ENCODE peak calls at places on chromosome 20, in four cellular contexts. O is suprapubic skin, C is K562, N is HepG2. A is an unnamed sample.

GRCh38 chr20:48186447-48186846 is 401.2 kb upstream of the SULF2 start:
- DNase-seq in C (no peak), O (no peak), N (no peak), A (no peak)

GRCh38 chr20:15491564-15491963 is 1081.7 kb downstream of the KIF16B start:
- DNase-seq in C (no peak), O (no peak), N (no peak), A (no peak)

GRCh38 chr20:46128310-46129151 is 10.4 kb downstream of the CD40 start:
- DNase-seq in C (peak), O (no peak), N (peak), A (no peak)

GRCh38 chr20:1811621-1812498 is 83.3 kb upstream of the SIRPA start:
- DNase-seq in N (peak), C (no peak), O (no peak), A (no peak)

GRCh38 chr20:4507288-4507719 is 214.4 kb upstream of the PRND start:
- DNase-seq in C (no peak), O (no peak), N (no peak), A (no peak)

GRCh38 chr20:39289316-39289715 is 327.2 kb downstream of the DHX35 start:
- DNase-seq in O (no peak), N (no peak), C (no peak), A (no peak)

GRCh38 chr20:36150847-36151539 is 3.5 kb upstream of the EPB41L1 start:
- DNase-seq in N (peak), C (no peak), O (no peak), A (no peak)

GRCh38 chr20:23125625-23126191 is 39.6 kb upstream of the CD93 start:
- DNase-seq in C (no peak), N (no peak), O (peak), A (no peak)

GRCh38 chr20:48298851-48299484 is 513.7 kb upstream of the SULF2 start:
- DNase-seq in O (no peak), N (peak), C (no peak), A (no peak)

GRCh38 chr20:48453477-48454093 is 374.2 kb downstream of the PREX1 start:
- DNase-seq in O (no peak), C (no peak), N (no peak), A (no peak)

GRCh38 chr20:58875111-58875510 is 22.6 kb downstream of the GNAS start:
- DNase-seq in N (no peak), C (no peak), O (no peak), A (no peak)

GRCh38 chr20:41654884-41655283 is 36.7 kb upstream of the CHD6 start:
- DNase-seq in O (no peak), C (peak), N (no peak), A (no peak)

GRCh38 chr20:45340236-45340847 is 7.9 kb downstream of the SDC4 start:
- DNase-seq in O (no peak), N (peak), C (no peak), A (no peak)

GRCh38 chr20:63234693-63235398 is 859 bp upstream of the BIRC7 start:
- DNase-seq in O (no peak), C (peak), N (peak), A (no peak)

GRCh38 chr20:48769111-48769879 is 58.5 kb downstream of the PREX1 start:
- DNase-seq in N (no peak), C (peak), O (no peak), A (no peak)

GRCh38 chr20:63381781-63382431 is 20.8 kb upstream of the CHRNA4 start:
- DNase-seq in O (no peak), N (no peak), C (peak), A (peak)

GRCh38 chr20:36399147-36399968 is 93.2 kb downstream of the DLGAP4 start:
- DNase-seq in N (peak), O (no peak), C (peak), A (peak)

GRCh38 chr20:16528078-16528477 is 45.2 kb downstream of the KIF16B start:
- DNase-seq in O (no peak), C (peak), N (peak), A (no peak)

GRCh38 chr20:36784900-36785299 is 11.3 kb upstream of the DSN1 start:
- DNase-seq in N (no peak), O (no peak), C (no peak), A (no peak)

GRCh38 chr20:19820520-19821211 is 62.6 kb downstream of the RIN2 start:
- DNase-seq in O (no peak), C (no peak), N (no peak), A (no peak)

GRCh38 chr20:9789136-9789535 is 49.7 kb downstream of the PAK5 start:
- DNase-seq in N (no peak), O (no peak), C (no peak), A (no peak)

GRCh38 chr20:2386516-2387179 is 5.9 kb downstream of the TGM6 start:
- DNase-seq in C (no peak), O (no peak), N (no peak), A (no peak)

GRCh38 chr20:25525857-25526256 is 59.5 kb downstream of the NINL start:
- DNase-seq in O (no peak), N (peak), C (no peak), A (no peak)

GRCh38 chr20:57867807-57868206 is 158.0 kb upstream of the PMEPA1 start:
- DNase-seq in C (no peak), O (no peak), N (no peak), A (no peak)

GRCh38 chr20:33811763-33812672 is 870 bp downstream of the CHMP4B start:
- DNase-seq in C (peak), N (peak), O (no peak), A (no peak)
- TF ChIP-seq POLR2A in C (no peak), N (peak), O (no peak), A (no peak)

DNA sequence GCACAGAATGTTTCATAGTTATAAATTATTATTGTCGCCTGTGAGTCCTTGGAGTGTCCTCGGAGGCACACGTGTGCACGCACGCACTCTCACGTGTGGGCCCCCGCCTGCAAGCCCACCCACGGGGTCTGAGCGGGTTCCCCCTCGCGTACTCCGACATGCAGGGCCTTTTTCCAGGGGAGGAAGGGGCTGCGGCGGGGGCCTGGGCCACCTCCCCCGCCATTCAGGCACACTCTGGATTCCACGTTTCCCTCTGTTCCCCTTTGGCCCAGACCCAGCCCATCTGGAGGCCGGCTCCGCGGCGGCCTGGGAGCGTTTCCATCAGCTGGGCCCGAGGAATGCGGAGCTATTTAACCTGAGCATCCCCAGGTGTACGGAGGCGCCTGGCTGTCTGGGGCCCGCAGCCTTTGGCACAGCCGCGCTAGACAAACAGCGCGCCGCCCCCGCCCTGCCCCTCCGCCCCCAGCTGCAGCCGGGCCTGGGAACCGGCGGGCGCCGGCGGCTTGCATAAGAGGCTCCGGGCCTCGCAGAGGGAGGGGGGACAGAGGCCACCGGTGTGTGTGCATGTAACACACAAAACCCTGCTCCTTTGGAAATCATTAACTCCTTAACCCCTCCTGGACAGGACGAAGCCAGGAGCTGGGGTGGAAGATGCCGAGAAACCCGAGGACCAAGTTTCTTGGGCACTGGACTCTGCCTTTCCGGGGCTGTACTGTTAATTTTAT is 3.3 kb downstream of the ID1 start:
- DNase-seq in N (peak), C (peak), O (peak), A (no peak)
- TF ChIP-seq POLR2AphosphoS5 in N (peak), C (peak), O (no peak), A (no peak)

GRCh38 chr20:17538517-17539170 is 7.5 kb upstream of the BFSP1 start:
- DNase-seq in O (no peak), N (no peak), C (no peak), A (no peak)

GRCh38 chr20:17534077-17534476 is 2.9 kb upstream of the BFSP1 start:
- DNase-seq in O (no peak), N (no peak), C (no peak), A (no peak)

GRCh38 chr20:17533396-17533795 is 2.2 kb upstream of the BFSP1 start:
- DNase-seq in N (peak), O (no peak), C (peak), A (no peak)

GRCh38 chr20:17537959-17538358 is 6.8 kb upstream of the BFSP1 start:
- DNase-seq in N (no peak), O (no peak), C (no peak), A (no peak)

DNA sequence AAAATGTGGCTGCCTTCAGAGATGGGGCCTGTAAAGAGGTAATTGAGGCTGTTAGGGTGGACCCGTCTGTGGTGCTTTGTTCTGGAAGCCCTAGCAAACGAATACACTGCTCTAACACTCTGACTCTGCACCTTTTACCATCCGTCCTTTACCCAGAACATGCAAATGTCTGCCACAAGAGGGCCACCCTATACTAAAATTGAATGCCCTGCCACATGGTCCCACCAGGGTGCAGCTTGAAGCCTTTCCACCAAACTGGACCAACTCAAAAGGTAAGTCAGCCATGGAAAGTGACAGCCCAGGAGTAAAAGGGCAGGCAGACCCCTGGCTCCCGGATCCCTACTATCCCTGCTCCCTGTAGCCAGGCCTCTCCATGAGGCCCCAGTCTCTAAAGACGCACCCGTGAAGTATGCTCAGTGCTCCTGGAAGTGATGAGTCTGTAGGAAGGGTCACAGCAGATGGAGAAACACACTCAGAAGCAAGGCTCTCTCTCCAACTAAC is 5.8 kb upstream of the BFSP1 start:
- DNase-seq in C (peak), N (peak), O (peak), A (peak)
- TF ChIP-seq POLR2A in C (no peak), N (no peak), O (no peak), A (no peak)

GRCh38 chr20:31717478-31717946 is 5.2 kb downstream of the BCL2L1 start:
- DNase-seq in C (no peak), N (no peak), O (no peak), A (peak)
- TF ChIP-seq POLR2AphosphoS5 in C (no peak), N (peak), O (no peak), A (no peak)

DNA sequence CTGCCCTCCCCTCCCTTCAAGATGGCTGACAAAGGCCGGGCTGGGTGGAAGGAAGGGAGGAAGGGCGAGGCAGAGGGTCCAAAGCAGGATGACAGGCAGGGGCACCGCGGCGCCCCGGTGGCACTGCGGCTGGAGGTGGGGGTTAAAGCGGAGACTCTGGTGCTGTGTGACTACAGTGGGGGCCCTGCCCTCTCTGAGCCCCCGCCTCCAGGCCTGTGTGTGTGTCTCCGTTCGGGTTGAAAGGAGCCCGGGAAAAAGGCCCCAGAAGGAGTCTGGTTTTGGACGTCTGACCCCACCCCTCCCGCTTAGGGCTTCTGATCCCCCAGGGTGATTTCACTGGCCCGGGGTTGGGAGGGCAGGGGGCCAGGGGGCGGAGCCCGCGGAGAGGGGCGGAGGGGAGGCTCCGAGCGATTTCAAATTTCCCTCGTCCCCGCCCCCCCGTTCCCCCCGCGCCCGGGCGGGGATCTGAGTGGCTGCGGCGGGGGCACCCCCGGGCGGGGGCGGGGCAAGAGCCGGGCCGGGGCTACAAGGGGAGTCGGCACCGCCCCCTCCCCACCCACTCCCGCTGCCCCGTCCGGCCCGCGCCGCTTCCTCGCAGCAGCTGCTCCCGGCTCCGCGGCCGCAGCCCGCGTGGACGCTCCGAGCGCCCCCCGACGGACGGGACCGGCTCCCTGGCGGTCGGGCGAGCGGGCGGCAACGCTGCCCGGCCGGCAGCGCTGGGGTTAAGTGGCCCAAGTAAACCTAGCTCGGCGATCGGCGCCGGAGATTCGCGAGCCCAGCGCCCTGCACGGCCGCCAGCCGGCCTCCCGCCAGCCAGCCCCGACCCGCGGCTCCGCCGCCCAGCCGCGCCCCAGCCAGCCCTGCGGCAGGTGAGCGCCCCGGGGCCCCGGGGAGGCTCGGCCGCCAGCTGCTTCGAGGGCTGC is at the start of gene DNMT3B:
- DNase-seq in C (peak), O (no peak), N (peak), A (peak)
- TF ChIP-seq POLR2A in C (peak), O (no peak), N (peak), A (no peak)

DNA sequence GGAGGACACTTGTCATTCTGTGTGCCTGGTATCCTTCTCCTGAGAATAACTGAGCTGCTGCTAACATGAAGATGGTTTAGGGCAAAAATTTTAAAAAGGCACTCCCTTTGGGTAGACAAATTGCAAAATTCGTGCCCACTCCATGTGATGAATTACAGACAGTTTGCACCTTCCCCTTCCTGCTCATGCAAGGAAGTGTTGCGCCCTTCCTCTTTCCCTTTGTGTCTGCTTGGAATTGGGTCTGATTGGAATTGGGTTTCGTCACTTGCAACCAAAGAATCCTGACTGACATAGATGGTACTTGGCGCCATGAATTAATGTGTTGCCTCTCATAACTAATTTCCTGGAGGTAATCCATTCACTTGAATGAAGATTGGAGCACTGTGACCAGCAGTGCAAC is 62.3 kb upstream of the SHLD1 start:
- DNase-seq in N (no peak), O (no peak), C (no peak), A (no peak)
- TF ChIP-seq POLR2AphosphoS5 in N (no peak), O (no peak), C (no peak), A (no peak)

DNA sequence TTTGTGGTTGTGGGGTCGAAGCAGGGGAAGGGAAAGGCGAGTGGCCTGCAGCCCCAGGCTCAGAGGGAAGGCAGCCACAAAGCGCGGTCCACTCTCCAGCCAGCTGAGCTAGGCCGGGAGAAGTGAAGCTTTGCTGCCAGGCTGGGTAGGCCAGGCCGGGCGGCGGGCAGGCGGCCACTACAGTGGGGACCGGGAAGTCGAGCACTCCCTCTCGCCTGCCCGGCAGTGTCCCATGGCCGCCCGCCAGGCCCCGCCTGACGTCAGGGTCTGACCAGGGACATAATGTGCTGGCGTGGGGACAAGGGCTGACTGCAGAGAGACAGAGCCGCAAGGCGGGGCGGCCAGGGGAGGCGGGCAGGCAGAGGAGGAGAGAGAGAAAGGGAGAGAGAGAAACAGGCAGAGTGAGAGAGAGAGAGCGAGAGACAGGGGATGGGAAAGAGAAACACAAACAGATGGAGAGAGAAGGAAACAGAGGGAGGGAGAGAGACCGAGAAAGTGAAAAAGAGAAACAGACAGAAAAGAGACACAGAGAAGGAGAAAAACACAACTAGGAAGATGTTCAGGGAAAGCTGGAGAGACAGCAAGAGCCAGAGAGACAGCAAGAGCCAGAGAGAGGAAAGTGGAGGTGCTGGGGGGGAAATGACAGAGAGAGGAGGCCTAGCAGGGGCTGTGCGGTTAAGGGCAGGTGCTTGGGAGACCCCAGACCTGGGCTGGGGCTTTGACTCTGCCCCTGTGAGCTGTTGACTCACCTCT is 94.5 kb upstream of the PTPN1 start:
- DNase-seq in C (no peak), O (peak), N (peak), A (no peak)
- TF ChIP-seq POLR2A in C (no peak), O (no peak), N (peak), A (no peak)

GRCh38 chr20:53569606-53570307 is 23.9 kb downstream of the ZNF217 start:
- DNase-seq in C (no peak), N (no peak), O (peak), A (no peak)

GRCh38 chr20:53570446-53571276 is 23.0 kb downstream of the ZNF217 start:
- DNase-seq in O (peak), N (no peak), C (no peak), A (no peak)

GRCh38 chr20:53569005-53569404 is 24.6 kb downstream of the ZNF217 start:
- DNase-seq in N (no peak), O (no peak), C (no peak), A (no peak)

GRCh38 chr20:53567379-53567778 is 26.3 kb downstream of the ZNF217 start:
- DNase-seq in O (no peak), N (no peak), C (no peak), A (no peak)

DNA sequence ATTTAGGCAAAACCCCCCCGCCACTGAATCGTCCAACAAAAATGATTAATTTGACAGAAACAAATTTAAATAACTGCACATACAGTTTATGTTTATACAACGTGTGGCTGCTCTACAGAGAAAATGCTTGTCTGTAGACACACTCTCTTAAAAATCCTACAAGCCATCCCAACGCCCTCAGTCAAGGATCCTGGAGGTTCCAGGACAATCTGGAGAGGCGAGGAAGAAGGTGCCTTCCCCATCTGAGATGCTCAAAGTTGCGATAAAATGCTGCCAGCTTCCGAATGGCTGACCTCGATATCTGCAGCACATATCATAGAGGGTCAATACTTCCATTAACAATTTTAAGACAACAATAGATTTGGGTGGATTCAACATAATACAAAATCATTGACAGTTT is 25.3 kb downstream of the ZNF217 start:
- DNase-seq in C (no peak), N (no peak), O (no peak), A (no peak)
- TF ChIP-seq POLR2AphosphoS5 in C (no peak), N (no peak), O (no peak), A (no peak)

DNA sequence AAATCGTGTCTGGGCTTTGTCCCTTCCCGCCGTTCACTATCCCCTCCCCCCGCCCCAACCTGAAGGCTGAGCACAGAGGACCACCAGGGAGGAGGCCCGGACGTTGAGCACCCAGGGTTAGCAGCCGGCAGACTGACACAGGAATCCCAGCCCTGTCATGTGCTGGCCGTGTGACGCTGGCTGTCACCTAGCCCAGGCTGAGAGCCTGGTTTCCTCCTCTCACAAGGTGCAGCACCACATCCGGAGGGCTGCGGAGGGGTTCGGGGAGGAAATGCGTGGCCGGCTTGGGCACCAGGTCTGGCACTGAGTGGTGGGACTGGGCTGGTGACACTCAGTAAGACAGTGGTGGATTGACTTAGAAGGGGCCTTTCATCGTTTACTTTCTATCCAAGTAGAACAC is 4.6 kb upstream of the LSM14B start:
- DNase-seq in C (no peak), N (no peak), O (no peak), A (no peak)
- TF ChIP-seq POLR2A in C (no peak), N (no peak), O (no peak), A (no peak)

A was measured in GM12892.